ENCODE peak calls at places on chromosomes 7 and 10, in four cellular contexts. One of them, this sample, is unnamed.

GRCh38 chr10:24257588-24257987 is 48.6 kb downstream of the KIAA1217 start:
- DNase-seq in GM12878: no peak
- DNase-seq in K562: no peak
- DNase-seq in HepG2: no peak
- DNase-seq in this sample: no peak

GRCh38 chr7:92634924-92635519 is 44.8 kb upstream of the FAM133B start:
- DNase-seq in GM12878: no peak
- DNase-seq in K562: no peak
- DNase-seq in HepG2: peak; percentile 12
- DNase-seq in this sample: no peak

GRCh38 chr7:12670071-12670729 is 17.2 kb upstream of the ARL4A start:
- DNase-seq in GM12878: no peak
- DNase-seq in K562: no peak
- DNase-seq in HepG2: peak; percentile 95
- DNase-seq in this sample: no peak

GRCh38 chr10:33008499-33009243 is 50.6 kb upstream of the ITGB1 start:
- DNase-seq in GM12878: peak; percentile 26
- DNase-seq in K562: peak; percentile 59
- DNase-seq in HepG2: peak; percentile 63
- DNase-seq in this sample: peak; percentile 52

GRCh38 chr10:48455055-48455391 is 148.5 kb downstream of the MAPK8 start:
- DNase-seq in GM12878: no peak
- DNase-seq in K562: no peak
- DNase-seq in HepG2: no peak
- DNase-seq in this sample: no peak

GRCh38 chr7:17027803-17028163 is 146.0 kb upstream of the AGR3 start:
- DNase-seq in GM12878: no peak
- DNase-seq in K562: no peak
- DNase-seq in HepG2: no peak
- DNase-seq in this sample: no peak

GRCh38 chr10:16893664-16894063 is 76.4 kb upstream of the RSU1 start:
- DNase-seq in GM12878: no peak
- DNase-seq in K562: no peak
- DNase-seq in HepG2: no peak
- DNase-seq in this sample: no peak

GRCh38 chr7:143314107-143314506 is 1.8 kb upstream of the CLCN1 start:
- DNase-seq in GM12878: no peak
- DNase-seq in K562: no peak
- DNase-seq in HepG2: no peak
- DNase-seq in this sample: no peak

GRCh38 chr10:44383749-44384600 is 922 bp downstream of the CXCL12 start:
- DNase-seq in GM12878: no peak
- DNase-seq in K562: no peak
- DNase-seq in HepG2: no peak
- DNase-seq in this sample: no peak

GRCh38 chr10:97827778-97828291 is 21.8 kb upstream of the GOLGA7B start:
- DNase-seq in GM12878: no peak
- DNase-seq in K562: no peak
- DNase-seq in HepG2: no peak
- DNase-seq in this sample: no peak

GRCh38 chr10:63355682-63356081 is 110.1 kb downstream of the JMJD1C start:
- DNase-seq in GM12878: no peak
- DNase-seq in K562: no peak
- DNase-seq in HepG2: no peak
- DNase-seq in this sample: no peak

GRCh38 chr10:31064334-31064733 is 32.7 kb upstream of the ZNF438 start:
- DNase-seq in GM12878: no peak
- DNase-seq in K562: no peak
- DNase-seq in HepG2: no peak
- DNase-seq in this sample: no peak

GRCh38 chr10:119131512-119132240 is 27.8 kb downstream of the DENND10 start:
- DNase-seq in GM12878: peak; percentile 45
- DNase-seq in K562: no peak
- DNase-seq in HepG2: no peak
- DNase-seq in this sample: no peak

GRCh38 chr10:103816431-103816830 is 38.9 kb downstream of the SH3PXD2A start:
- DNase-seq in GM12878: no peak
- DNase-seq in K562: no peak
- DNase-seq in HepG2: no peak
- DNase-seq in this sample: no peak

GRCh38 chr10:132652936-132653590 is 115.5 kb downstream of the INPP5A start:
- DNase-seq in GM12878: no peak
- DNase-seq in K562: no peak
- DNase-seq in HepG2: no peak
- DNase-seq in this sample: peak; percentile 6

GRCh38 chr10:75058142-75058541 is 53.3 kb upstream of the SAMD8 start:
- DNase-seq in GM12878: no peak
- DNase-seq in K562: no peak
- DNase-seq in HepG2: no peak
- DNase-seq in this sample: no peak
- TF ChIP-seq MAX in GM12878: no peak
- TF ChIP-seq MAX in K562: no peak
- TF ChIP-seq MAX in HepG2: no peak
- TF ChIP-seq MAX in this sample: no peak

DNA sequence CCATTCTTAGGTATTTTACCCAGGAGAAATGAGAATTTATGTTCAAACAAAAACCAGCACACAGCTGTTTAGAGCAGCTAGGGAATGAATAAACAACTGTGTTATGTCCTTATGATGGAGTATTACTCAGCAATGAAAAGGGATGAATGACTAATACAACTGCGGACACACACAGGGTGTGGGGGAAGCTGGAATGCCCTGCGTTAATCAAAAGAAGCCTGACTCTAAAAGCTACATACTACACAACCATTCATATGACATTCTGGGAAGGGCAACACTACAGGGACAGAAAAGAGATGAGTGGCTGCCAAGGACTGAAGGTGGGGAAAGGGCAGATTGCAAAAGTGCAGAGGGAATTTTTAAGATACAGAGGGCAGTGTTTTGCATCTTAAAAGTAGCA is 64.0 kb downstream of the DLG5 start:
- DNase-seq in GM12878: no peak
- DNase-seq in K562: no peak
- DNase-seq in HepG2: no peak
- DNase-seq in this sample: no peak
- TF ChIP-seq CBFB in GM12878: no peak
- TF ChIP-seq CBFB in K562: no peak
- TF ChIP-seq CBFB in HepG2: no peak
- TF ChIP-seq CBFB in this sample: no peak

DNA sequence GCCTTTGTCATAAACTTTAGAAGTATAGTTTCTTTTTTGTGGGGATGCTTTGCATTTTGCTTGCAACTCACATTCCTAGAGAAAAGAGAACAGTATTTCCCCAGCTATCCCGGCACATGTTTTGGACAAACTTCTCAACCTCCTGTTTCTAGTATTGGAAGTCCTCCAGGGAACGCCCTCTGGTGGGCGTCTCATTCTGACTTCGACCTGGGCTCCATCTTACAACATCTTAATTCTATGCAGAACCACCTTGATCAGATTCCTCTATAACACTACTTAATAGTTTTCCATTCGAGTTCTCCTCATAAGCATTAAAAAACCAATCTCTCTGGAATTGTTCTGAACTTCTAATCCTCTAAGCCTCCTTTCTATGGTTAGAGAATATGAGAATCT is 139.5 kb upstream of the FZD8 start:
- DNase-seq in GM12878: no peak
- DNase-seq in K562: peak; percentile 28
- DNase-seq in HepG2: peak; percentile 30
- DNase-seq in this sample: peak; percentile 60
- TF ChIP-seq MAX in GM12878: no peak
- TF ChIP-seq MAX in K562: no peak
- TF ChIP-seq MAX in HepG2: no peak
- TF ChIP-seq MAX in this sample: no peak

GRCh38 chr7:64997927-64998391 is 7.1 kb upstream of the ZNF117 start:
- DNase-seq in GM12878: no peak
- DNase-seq in K562: peak; percentile 6
- DNase-seq in HepG2: no peak
- DNase-seq in this sample: peak; percentile 13
- TF ChIP-seq CBFB in GM12878: no peak
- TF ChIP-seq CBFB in K562: no peak
- TF ChIP-seq CBFB in HepG2: no peak
- TF ChIP-seq CBFB in this sample: no peak

GRCh38 chr7:101608772-101609713 is 20.1 kb downstream of the MYL10 start:
- DNase-seq in GM12878: no peak
- DNase-seq in K562: no peak
- DNase-seq in HepG2: no peak
- DNase-seq in this sample: peak; percentile 48
- TF ChIP-seq MAX in GM12878: no peak
- TF ChIP-seq MAX in K562: no peak
- TF ChIP-seq MAX in HepG2: no peak
- TF ChIP-seq MAX in this sample: no peak

GRCh38 chr7:22486597-22486996 is 13.4 kb downstream of the STEAP1B start:
- DNase-seq in GM12878: no peak
- DNase-seq in K562: no peak
- DNase-seq in HepG2: no peak
- DNase-seq in this sample: no peak

GRCh38 chr7:22481726-22482125 is 18.3 kb downstream of the STEAP1B start:
- DNase-seq in GM12878: peak; percentile 28
- DNase-seq in K562: no peak
- DNase-seq in HepG2: no peak
- DNase-seq in this sample: no peak

GRCh38 chr7:22482476-22482875 is 17.5 kb downstream of the STEAP1B start:
- DNase-seq in GM12878: no peak
- DNase-seq in K562: no peak
- DNase-seq in HepG2: no peak
- DNase-seq in this sample: no peak

GRCh38 chr7:22487978-22488642 is 11.9 kb downstream of the STEAP1B start:
- DNase-seq in GM12878: no peak
- DNase-seq in K562: no peak
- DNase-seq in HepG2: no peak
- DNase-seq in this sample: no peak

GRCh38 chr7:22485189-22485588 is 14.8 kb downstream of the STEAP1B start:
- DNase-seq in GM12878: no peak
- DNase-seq in K562: no peak
- DNase-seq in HepG2: no peak
- DNase-seq in this sample: no peak
- TF ChIP-seq CBFB in GM12878: no peak
- TF ChIP-seq CBFB in K562: no peak
- TF ChIP-seq CBFB in HepG2: no peak
- TF ChIP-seq CBFB in this sample: no peak

GRCh38 chr7:2913760-2914387 is 69.8 kb upstream of the GNA12 start:
- DNase-seq in GM12878: no peak
- DNase-seq in K562: no peak
- DNase-seq in HepG2: no peak
- DNase-seq in this sample: no peak
- TF ChIP-seq MAX in GM12878: no peak
- TF ChIP-seq MAX in K562: no peak
- TF ChIP-seq MAX in HepG2: no peak
- TF ChIP-seq MAX in this sample: no peak

DNA sequence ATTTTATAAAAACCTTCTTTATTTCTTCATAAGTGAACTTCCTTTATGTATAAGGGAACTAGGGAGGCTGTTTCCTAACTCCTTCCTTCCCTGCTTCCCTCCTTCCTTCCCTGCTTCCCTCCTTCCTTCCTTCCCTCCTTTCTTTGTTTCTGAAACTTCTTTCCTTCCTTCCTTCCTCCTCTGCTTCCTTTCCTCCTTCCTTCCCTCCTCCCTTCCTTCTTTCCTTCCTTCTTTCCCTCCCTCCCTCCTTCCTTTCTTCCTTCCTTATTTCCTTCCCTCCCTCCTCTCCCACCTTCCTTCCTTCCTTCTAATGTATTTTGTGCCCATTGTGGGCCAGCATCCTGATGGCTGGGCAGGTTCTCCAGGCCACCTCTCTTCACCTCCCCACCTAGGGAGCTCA is 26.8 kb upstream of the UCN3 start:
- DNase-seq in GM12878: no peak
- DNase-seq in K562: no peak
- DNase-seq in HepG2: no peak
- DNase-seq in this sample: no peak
- TF ChIP-seq CBFB in GM12878: no peak
- TF ChIP-seq CBFB in K562: no peak
- TF ChIP-seq CBFB in HepG2: no peak
- TF ChIP-seq CBFB in this sample: no peak

GRCh38 chr7:129376778-129377700 is 57.2 kb upstream of the STRIP2 start:
- DNase-seq in GM12878: no peak
- DNase-seq in K562: no peak
- DNase-seq in HepG2: no peak
- DNase-seq in this sample: no peak
- TF ChIP-seq MAX in GM12878: no peak
- TF ChIP-seq MAX in K562: no peak
- TF ChIP-seq MAX in HepG2: no peak
- TF ChIP-seq MAX in this sample: no peak

DNA sequence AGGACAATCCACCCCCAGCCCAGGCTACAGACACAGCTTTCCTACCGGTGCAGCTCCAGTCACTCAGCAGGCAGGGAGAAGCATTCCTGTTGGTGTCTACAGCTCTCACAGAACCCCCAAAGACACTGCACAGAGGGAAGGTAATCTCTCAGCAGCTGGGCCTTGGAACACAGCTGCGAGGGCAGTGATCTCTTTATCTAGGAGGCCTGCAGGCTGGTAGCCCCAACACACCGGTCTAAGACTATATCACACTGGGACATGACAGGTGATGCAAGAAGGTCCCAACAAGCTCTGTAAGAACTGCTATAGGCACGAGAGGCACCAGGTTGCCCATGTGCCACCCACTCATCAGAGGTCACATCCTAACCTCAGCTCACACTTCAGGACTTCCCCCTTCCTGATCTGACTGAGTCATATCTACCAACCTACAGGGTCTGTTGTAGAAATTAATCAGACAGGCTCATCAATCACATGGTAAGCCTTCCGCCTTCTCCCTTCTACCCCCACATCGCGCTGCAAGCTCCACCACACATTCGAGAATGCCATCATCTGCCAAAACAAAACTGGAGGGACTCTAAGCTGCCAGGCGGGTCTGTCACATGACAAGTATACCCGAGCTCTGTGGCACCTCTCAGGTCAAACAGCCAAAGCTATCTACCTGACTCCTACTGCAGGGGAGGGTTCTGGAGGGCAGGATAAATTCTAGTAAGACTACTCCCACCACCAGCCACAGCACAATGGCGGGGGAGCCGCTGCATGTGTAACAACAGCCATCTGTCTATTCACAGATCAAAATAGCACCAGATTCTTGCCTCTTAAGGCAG is 26.1 kb downstream of the FAM53B start:
- DNase-seq in GM12878: peak; percentile 95
- DNase-seq in K562: peak; percentile 64
- DNase-seq in HepG2: no peak
- DNase-seq in this sample: no peak
- TF ChIP-seq CBFB in GM12878: peak; percentile 86
- TF ChIP-seq CBFB in K562: no peak
- TF ChIP-seq CBFB in HepG2: no peak
- TF ChIP-seq CBFB in this sample: no peak

This sample was measured in WTC11.